ENCODE peak calls at places on chromosomes 16 and 17, in five cellular contexts. Y is tibial nerve, I is ovary, P is HepG2, C is A549. X is an unnamed sample.

GRCh38 chr17:31743767-31744166 is 115.3 kb downstream of the COPRS start:
- DNase-seq in Y (no peak), I (no peak), P (no peak), C (no peak), X (no peak)

GRCh38 chr17:78805301-78805700 is 23.2 kb upstream of the CYTH1 start:
- DNase-seq in Y (no peak), I (no peak), P (no peak), C (no peak), X (peak; percentile 32)

GRCh38 chr17:79791354-79792123 is 5.3 kb downstream of the CBX8 start:
- DNase-seq in Y (no peak), I (peak; percentile 30), P (no peak), C (no peak), X (no peak)

GRCh38 chr17:6297119-6297518 is 137.8 kb downstream of the AIPL1 start:
- DNase-seq in Y (no peak), I (no peak), P (no peak), C (no peak), X (no peak)

GRCh38 chr16:49283376-49284049 is 1.9 kb upstream of the CBLN1 start:
- DNase-seq in Y (no peak), I (no peak), P (no peak), C (no peak), X (no peak)

GRCh38 chr17:3909257-3909656 is 7.0 kb downstream of the P2RX1 start:
- DNase-seq in Y (no peak), I (no peak), P (no peak), C (no peak), X (no peak)

GRCh38 chr17:74779948-74780400 is 3.8 kb upstream of the NAT9 start:
- DNase-seq in Y (peak; percentile 55), I (no peak), P (no peak), C (no peak), X (peak; percentile 61)

GRCh38 chr17:42536372-42537155 is 523 bp downstream of the NAGLU start:
- DNase-seq in Y (peak; percentile 66), I (peak; percentile 88), P (peak; percentile 86), C (peak; percentile 95), X (peak; percentile 91)

GRCh38 chr17:46742539-46743270 is 75.8 kb downstream of the WNT3 start:
- DNase-seq in Y (no peak), I (no peak), P (no peak), C (peak; percentile 76), X (no peak)

GRCh38 chr16:29794231-29794710 is 3.7 kb downstream of the KIF22 start:
- DNase-seq in Y (no peak), I (no peak), P (no peak), C (no peak), X (no peak)

GRCh38 chr16:23121024-23121423 is 28.2 kb downstream of the USP31 start:
- DNase-seq in Y (no peak), I (no peak), P (no peak), C (no peak), X (no peak)

DNA sequence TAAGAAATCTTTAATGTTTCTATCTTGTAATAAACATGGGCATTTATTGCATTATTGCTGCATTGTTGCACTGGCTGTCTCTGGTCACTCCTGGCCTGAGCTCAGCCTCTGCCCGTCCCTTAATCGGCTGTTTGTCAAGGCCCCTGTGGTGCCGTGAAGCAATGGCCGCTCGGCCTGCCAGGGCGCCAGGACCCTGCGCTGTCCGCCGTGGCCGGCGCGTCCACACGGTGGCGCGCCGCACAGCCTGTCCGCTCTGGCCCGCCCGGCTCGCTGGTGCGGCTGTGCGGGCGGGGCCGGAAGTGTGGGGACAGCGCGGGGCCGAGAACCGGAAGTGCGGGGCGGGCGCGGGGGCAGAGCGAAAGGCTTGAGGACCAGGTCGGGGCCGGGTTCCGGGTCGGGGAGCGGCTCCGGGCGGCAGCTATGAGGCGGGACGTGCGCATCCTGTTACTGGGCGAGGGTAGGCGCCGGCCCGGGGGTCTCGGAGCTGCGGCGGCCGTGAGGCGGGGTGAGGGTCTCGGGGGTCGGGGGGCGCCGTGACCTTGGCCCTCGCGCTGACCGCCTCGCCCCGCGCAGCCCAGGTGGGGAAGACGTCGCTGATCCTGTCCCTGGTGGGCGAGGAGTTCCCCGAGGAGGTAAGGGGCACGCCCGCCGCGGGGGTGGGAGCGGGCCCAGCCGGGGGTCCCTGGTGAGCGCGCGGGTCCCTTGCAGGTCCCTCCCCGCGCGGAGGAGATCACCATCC is at the start of gene RHOT2:
- DNase-seq in Y (peak; percentile 82), I (peak; percentile 94), P (peak; percentile 77), C (peak; percentile 63), X (peak; percentile 96)
- TF ChIP-seq EP300 in Y (no peak), I (no peak), P (peak; percentile 44), C (no peak), X (no peak)

GRCh38 chr17:57984226-57984890 is 3.7 kb downstream of the VEZF1 start:
- DNase-seq in Y (no peak), I (no peak), P (no peak), C (no peak), X (no peak)
- TF ChIP-seq EP300 in Y (no peak), I (no peak), P (no peak), C (no peak), X (no peak)

GRCh38 chr16:25257504-25257955 is at the start of gene ZKSCAN2:
- DNase-seq in Y (peak; percentile 73), I (peak; percentile 90), P (peak; percentile 88), C (peak; percentile 74), X (peak; percentile 95)
- TF ChIP-seq EP300 in Y (no peak), I (no peak), P (no peak), C (no peak), X (no peak)

DNA sequence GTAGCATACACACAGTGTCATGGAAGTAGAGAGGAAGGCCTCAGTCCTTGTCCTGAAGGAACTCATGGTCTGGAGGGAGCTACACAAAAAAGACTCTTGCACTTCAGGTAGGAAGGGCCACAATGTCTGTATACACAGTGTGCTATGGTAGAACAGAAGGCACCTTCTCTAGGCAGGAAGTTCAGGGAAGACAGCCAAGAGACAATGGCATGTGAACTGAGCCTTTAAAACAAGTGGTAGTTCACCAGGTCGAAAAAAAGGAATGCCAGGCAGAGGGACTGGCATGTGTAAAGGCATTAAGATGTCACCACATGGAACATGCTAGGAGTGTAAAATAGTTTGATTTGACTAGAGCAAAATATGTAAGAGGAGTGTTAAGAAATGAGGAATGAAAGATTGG is 9.7 kb downstream of the GNAO1 start:
- DNase-seq in Y (no peak), I (no peak), P (no peak), C (no peak), X (no peak)
- TF ChIP-seq EP300 in Y (no peak), I (no peak), P (no peak), C (no peak), X (no peak)

GRCh38 chr16:30874821-30875717 is 18.8 kb downstream of the BCL7C start:
- DNase-seq in Y (peak; percentile 76), I (peak; percentile 90), P (peak; percentile 91), C (peak; percentile 82), X (peak; percentile 93)
- TF ChIP-seq EP300 in Y (peak; percentile 52), I (no peak), P (peak; percentile 52), C (no peak), X (no peak)

GRCh38 chr16:13193721-13194120 is 292.3 kb downstream of the SHISA9 start:
- DNase-seq in Y (no peak), I (no peak), P (no peak), C (no peak), X (no peak)
- TF ChIP-seq EP300 in Y (no peak), I (no peak), P (no peak), C (no peak), X (no peak)

X was measured in transverse colon.